ENCODE peak calls at places on chromosomes 12 and 14, in eight cellular contexts. One of them, this sample, is unnamed.
A peak's percentile ranks its signal among the peaks of the same experiment; 100 is the strongest.

GRCh38 chr14:53836546-53836945 is 120.1 kb downstream of the BMP4 start:
- DNase-seq in right cardiac atrium: no peak
- DNase-seq in Caco-2: no peak
- DNase-seq in fibroblast of lung: no peak
- DNase-seq in transverse colon: no peak
- DNase-seq in IMR-90: no peak
- DNase-seq in effector memory CD4-positive, alpha-beta T cell: no peak
- DNase-seq in lower lobe of right lung: no peak
- DNase-seq in this sample: no peak

GRCh38 chr12:4789776-4790175 is 69.6 kb downstream of the GALNT8 start:
- DNase-seq in right cardiac atrium: no peak
- DNase-seq in Caco-2: no peak
- DNase-seq in fibroblast of lung: no peak
- DNase-seq in transverse colon: no peak
- DNase-seq in IMR-90: no peak
- DNase-seq in effector memory CD4-positive, alpha-beta T cell: no peak
- DNase-seq in lower lobe of right lung: no peak
- DNase-seq in this sample: no peak

GRCh38 chr12:8692573-8692972 is 5.2 kb upstream of the RIMKLB start:
- DNase-seq in right cardiac atrium: no peak
- DNase-seq in Caco-2: no peak
- DNase-seq in fibroblast of lung: peak; percentile 74
- DNase-seq in transverse colon: peak; percentile 45
- DNase-seq in IMR-90: peak; percentile 71
- DNase-seq in effector memory CD4-positive, alpha-beta T cell: no peak
- DNase-seq in lower lobe of right lung: no peak
- DNase-seq in this sample: no peak

GRCh38 chr14:61101803-61102548 is 120.9 kb downstream of the SLC38A6 start:
- DNase-seq in right cardiac atrium: no peak
- DNase-seq in Caco-2: no peak
- DNase-seq in fibroblast of lung: peak; percentile 76
- DNase-seq in transverse colon: no peak
- DNase-seq in IMR-90: peak; percentile 65
- DNase-seq in effector memory CD4-positive, alpha-beta T cell: no peak
- DNase-seq in lower lobe of right lung: no peak
- DNase-seq in this sample: no peak

GRCh38 chr12:68800294-68800693 is 7.7 kb upstream of the MDM2 start:
- DNase-seq in right cardiac atrium: no peak
- DNase-seq in Caco-2: peak; percentile 49
- DNase-seq in fibroblast of lung: no peak
- DNase-seq in transverse colon: no peak
- DNase-seq in IMR-90: no peak
- DNase-seq in effector memory CD4-positive, alpha-beta T cell: no peak
- DNase-seq in lower lobe of right lung: no peak
- DNase-seq in this sample: no peak

GRCh38 chr12:54304187-54304810 is 3.5 kb upstream of the NFE2 start:
- DNase-seq in right cardiac atrium: peak; percentile 86
- DNase-seq in Caco-2: peak; percentile 81
- DNase-seq in fibroblast of lung: peak; percentile 57
- DNase-seq in transverse colon: peak; percentile 69
- DNase-seq in IMR-90: no peak
- DNase-seq in effector memory CD4-positive, alpha-beta T cell: no peak
- DNase-seq in lower lobe of right lung: peak; percentile 94
- DNase-seq in this sample: peak; percentile 93

GRCh38 chr14:93970589-93970966 is 5.8 kb downstream of the ASB2 start:
- DNase-seq in right cardiac atrium: no peak
- DNase-seq in Caco-2: peak; percentile 20
- DNase-seq in fibroblast of lung: no peak
- DNase-seq in transverse colon: peak; percentile 66
- DNase-seq in IMR-90: no peak
- DNase-seq in effector memory CD4-positive, alpha-beta T cell: peak; percentile 56
- DNase-seq in lower lobe of right lung: no peak
- DNase-seq in this sample: no peak

GRCh38 chr14:75877292-75877691 is 104.5 kb downstream of the TGFB3 start:
- DNase-seq in right cardiac atrium: no peak
- DNase-seq in Caco-2: no peak
- DNase-seq in fibroblast of lung: peak; percentile 98
- DNase-seq in transverse colon: no peak
- DNase-seq in IMR-90: peak; percentile 97
- DNase-seq in effector memory CD4-positive, alpha-beta T cell: no peak
- DNase-seq in lower lobe of right lung: no peak
- DNase-seq in this sample: no peak

GRCh38 chr12:39032034-39032433 is 126.6 kb upstream of the CPNE8 start:
- DNase-seq in right cardiac atrium: no peak
- DNase-seq in Caco-2: no peak
- DNase-seq in fibroblast of lung: no peak
- DNase-seq in transverse colon: no peak
- DNase-seq in IMR-90: no peak
- DNase-seq in effector memory CD4-positive, alpha-beta T cell: no peak
- DNase-seq in lower lobe of right lung: no peak
- DNase-seq in this sample: no peak

GRCh38 chr12:42742691-42743090 is 153.1 kb upstream of the PRICKLE1 start:
- DNase-seq in right cardiac atrium: no peak
- DNase-seq in Caco-2: no peak
- DNase-seq in fibroblast of lung: no peak
- DNase-seq in transverse colon: no peak
- DNase-seq in IMR-90: no peak
- DNase-seq in effector memory CD4-positive, alpha-beta T cell: no peak
- DNase-seq in lower lobe of right lung: no peak
- DNase-seq in this sample: no peak

GRCh38 chr14:21528381-21529348 is 2.5 kb upstream of the SALL2 start:
- DNase-seq in right cardiac atrium: no peak
- DNase-seq in Caco-2: peak; percentile 14
- DNase-seq in fibroblast of lung: peak; percentile 41
- DNase-seq in transverse colon: no peak
- DNase-seq in IMR-90: peak; percentile 52
- DNase-seq in effector memory CD4-positive, alpha-beta T cell: no peak
- DNase-seq in lower lobe of right lung: no peak
- DNase-seq in this sample: no peak

GRCh38 chr14:104356738-104357688 is 218.6 kb downstream of the KIF26A start:
- DNase-seq in right cardiac atrium: no peak
- DNase-seq in Caco-2: no peak
- DNase-seq in fibroblast of lung: no peak
- DNase-seq in transverse colon: no peak
- DNase-seq in IMR-90: no peak
- DNase-seq in effector memory CD4-positive, alpha-beta T cell: no peak
- DNase-seq in lower lobe of right lung: no peak
- DNase-seq in this sample: peak; percentile 49

GRCh38 chr14:77790566-77791224 is 9.2 kb upstream of the ADCK1 start:
- DNase-seq in right cardiac atrium: no peak
- DNase-seq in Caco-2: no peak
- DNase-seq in fibroblast of lung: no peak
- DNase-seq in transverse colon: no peak
- DNase-seq in IMR-90: no peak
- DNase-seq in effector memory CD4-positive, alpha-beta T cell: no peak
- DNase-seq in lower lobe of right lung: no peak
- DNase-seq in this sample: no peak

GRCh38 chr12:93802698-93803097 is 125.5 kb downstream of the CRADD start:
- DNase-seq in right cardiac atrium: no peak
- DNase-seq in Caco-2: no peak
- DNase-seq in fibroblast of lung: peak; percentile 40
- DNase-seq in transverse colon: no peak
- DNase-seq in IMR-90: peak; percentile 47
- DNase-seq in effector memory CD4-positive, alpha-beta T cell: no peak
- DNase-seq in lower lobe of right lung: no peak
- DNase-seq in this sample: no peak

GRCh38 chr14:105340821-105341408 is 26.4 kb downstream of the PACS2 start:
- DNase-seq in right cardiac atrium: peak; percentile 51
- DNase-seq in Caco-2: no peak
- DNase-seq in fibroblast of lung: peak; percentile 45
- DNase-seq in transverse colon: no peak
- DNase-seq in IMR-90: peak; percentile 11
- DNase-seq in effector memory CD4-positive, alpha-beta T cell: no peak
- DNase-seq in lower lobe of right lung: no peak
- DNase-seq in this sample: no peak

GRCh38 chr12:52007158-52007921 is 594 bp downstream of the TAMALIN start:
- DNase-seq in right cardiac atrium: peak; percentile 90
- DNase-seq in Caco-2: no peak
- DNase-seq in fibroblast of lung: no peak
- DNase-seq in transverse colon: peak; percentile 50
- DNase-seq in IMR-90: no peak
- DNase-seq in effector memory CD4-positive, alpha-beta T cell: peak; percentile 54
- DNase-seq in lower lobe of right lung: peak; percentile 70
- DNase-seq in this sample: no peak

GRCh38 chr12:131530041-131530332 is 180.9 kb upstream of the SFSWAP start:
- DNase-seq in right cardiac atrium: no peak
- DNase-seq in Caco-2: no peak
- DNase-seq in fibroblast of lung: no peak
- DNase-seq in transverse colon: no peak
- DNase-seq in IMR-90: no peak
- DNase-seq in effector memory CD4-positive, alpha-beta T cell: no peak
- DNase-seq in lower lobe of right lung: no peak
- DNase-seq in this sample: no peak

GRCh38 chr12:122790393-122791075 is 16.2 kb downstream of the CCDC62 start:
- DNase-seq in right cardiac atrium: no peak
- DNase-seq in Caco-2: no peak
- DNase-seq in fibroblast of lung: peak; percentile 56
- DNase-seq in transverse colon: no peak
- DNase-seq in IMR-90: peak; percentile 31
- DNase-seq in effector memory CD4-positive, alpha-beta T cell: no peak
- DNase-seq in lower lobe of right lung: peak; percentile 2
- DNase-seq in this sample: no peak

GRCh38 chr14:57533214-57533613 is 39.6 kb upstream of the CCDC198 start:
- DNase-seq in right cardiac atrium: no peak
- DNase-seq in Caco-2: peak; percentile 35
- DNase-seq in fibroblast of lung: peak; percentile 2
- DNase-seq in transverse colon: no peak
- DNase-seq in IMR-90: no peak
- DNase-seq in effector memory CD4-positive, alpha-beta T cell: no peak
- DNase-seq in lower lobe of right lung: no peak
- DNase-seq in this sample: no peak

GRCh38 chr12:15590180-15590826 is 198.9 kb downstream of the EPS8 start:
- DNase-seq in right cardiac atrium: peak; percentile 60
- DNase-seq in Caco-2: peak; percentile 79
- DNase-seq in fibroblast of lung: peak; percentile 51
- DNase-seq in transverse colon: peak; percentile 43
- DNase-seq in IMR-90: peak; percentile 70
- DNase-seq in effector memory CD4-positive, alpha-beta T cell: no peak
- DNase-seq in lower lobe of right lung: no peak
- DNase-seq in this sample: no peak

GRCh38 chr12:16361142-16361783 is 13.8 kb downstream of the MGST1 start:
- DNase-seq in right cardiac atrium: no peak
- DNase-seq in Caco-2: no peak
- DNase-seq in fibroblast of lung: no peak
- DNase-seq in transverse colon: peak; percentile 27
- DNase-seq in IMR-90: no peak
- DNase-seq in effector memory CD4-positive, alpha-beta T cell: no peak
- DNase-seq in lower lobe of right lung: no peak
- DNase-seq in this sample: no peak

GRCh38 chr12:21600196-21600595 is 4.5 kb downstream of the GYS2 start:
- DNase-seq in right cardiac atrium: no peak
- DNase-seq in Caco-2: no peak
- DNase-seq in fibroblast of lung: no peak
- DNase-seq in transverse colon: no peak
- DNase-seq in IMR-90: no peak
- DNase-seq in effector memory CD4-positive, alpha-beta T cell: no peak
- DNase-seq in lower lobe of right lung: no peak
- DNase-seq in this sample: no peak

GRCh38 chr14:68395585-68395984 is 397.3 kb downstream of the ZFP36L1 start:
- DNase-seq in right cardiac atrium: no peak
- DNase-seq in Caco-2: no peak
- DNase-seq in fibroblast of lung: peak; percentile 69
- DNase-seq in transverse colon: no peak
- DNase-seq in IMR-90: peak; percentile 76
- DNase-seq in effector memory CD4-positive, alpha-beta T cell: no peak
- DNase-seq in lower lobe of right lung: no peak
- DNase-seq in this sample: no peak

DNA sequence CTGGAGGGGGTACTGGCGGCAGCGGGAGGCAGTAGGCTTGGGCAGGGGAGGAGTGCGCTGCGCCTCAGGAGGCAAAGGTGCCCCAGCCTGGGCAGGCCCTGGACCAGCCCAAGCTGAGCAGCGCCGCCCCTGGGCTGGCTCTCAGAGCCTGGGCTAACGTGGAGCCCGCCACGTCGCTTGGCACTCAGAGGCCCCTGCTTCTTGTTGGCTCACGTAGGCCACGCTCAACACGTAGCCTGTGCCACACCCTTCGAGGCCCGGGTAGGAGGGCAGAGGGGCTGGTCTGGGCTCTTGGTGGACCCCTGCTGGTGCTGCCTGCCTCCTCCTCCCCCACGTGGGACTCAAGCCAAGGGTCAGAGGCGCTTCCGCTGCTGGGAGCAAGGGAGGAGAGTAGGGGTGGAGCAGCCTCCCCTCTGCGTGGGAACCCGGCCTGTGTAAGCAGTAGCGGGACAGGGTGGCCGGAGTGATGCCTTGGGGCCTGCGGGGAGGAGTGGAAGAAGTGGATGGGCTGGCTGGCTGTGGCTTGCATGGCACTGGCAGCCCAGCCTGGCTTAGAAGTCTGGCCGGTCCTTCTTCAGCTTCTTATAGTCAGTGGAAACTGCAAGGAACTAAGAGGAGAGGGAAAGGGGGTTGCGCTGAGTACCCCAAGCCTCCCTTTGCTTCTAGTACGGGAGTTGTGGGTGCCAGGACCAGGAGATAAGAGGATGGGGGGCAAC is 5.7 kb downstream of the SHMT2 start:
- DNase-seq in right cardiac atrium: peak; percentile 92
- DNase-seq in Caco-2: peak; percentile 36
- DNase-seq in fibroblast of lung: peak; percentile 41
- DNase-seq in transverse colon: no peak
- DNase-seq in IMR-90: peak; percentile 60
- DNase-seq in effector memory CD4-positive, alpha-beta T cell: no peak
- DNase-seq in lower lobe of right lung: peak; percentile 45
- DNase-seq in this sample: no peak
- H3K4me1 ChIP-seq in right cardiac atrium: no peaks in the 10 kb centered on the region
- H3K4me1 ChIP-seq in Caco-2: peaks cover 12% of the 10 kb centered on the region
- H3K4me1 ChIP-seq in fibroblast of lung: peaks cover 41% of the 10 kb centered on the region
- H3K4me1 ChIP-seq in transverse colon: peaks cover 35% of the 10 kb centered on the region
- H3K4me1 ChIP-seq in IMR-90: peaks cover 11% of the 10 kb centered on the region
- H3K4me1 ChIP-seq in effector memory CD4-positive, alpha-beta T cell: peaks cover 47% of the 10 kb centered on the region
- H3K4me1 ChIP-seq in lower lobe of right lung: peaks cover 40% of the 10 kb centered on the region
- H3K4me1 ChIP-seq in this sample: peaks cover 37% of the 10 kb centered on the region

GRCh38 chr14:23539867-23540469 is 11.6 kb downstream of the ZFHX2 start:
- DNase-seq in right cardiac atrium: no peak
- DNase-seq in Caco-2: no peak
- DNase-seq in fibroblast of lung: no peak
- DNase-seq in transverse colon: no peak
- DNase-seq in IMR-90: no peak
- DNase-seq in effector memory CD4-positive, alpha-beta T cell: no peak
- DNase-seq in lower lobe of right lung: no peak
- DNase-seq in this sample: no peak
- H3K4me3 ChIP-seq in right cardiac atrium: no peak overlapping the region
- H3K4me3 ChIP-seq in Caco-2: no peak overlapping the region
- H3K4me3 ChIP-seq in fibroblast of lung: no peak overlapping the region
- H3K4me3 ChIP-seq in transverse colon: no peak overlapping the region
- H3K4me3 ChIP-seq in IMR-90: no peak overlapping the region
- H3K4me3 ChIP-seq in effector memory CD4-positive, alpha-beta T cell: no peak overlapping the region
- H3K4me3 ChIP-seq in lower lobe of right lung: no peak overlapping the region
- H3K4me3 ChIP-seq in this sample: no peak overlapping the region

GRCh38 chr14:99452968-99453367 is 27.7 kb downstream of the SETD3 start:
- DNase-seq in right cardiac atrium: no peak
- DNase-seq in Caco-2: no peak
- DNase-seq in fibroblast of lung: no peak
- DNase-seq in transverse colon: no peak
- DNase-seq in IMR-90: no peak
- DNase-seq in effector memory CD4-positive, alpha-beta T cell: no peak
- DNase-seq in lower lobe of right lung: no peak
- DNase-seq in this sample: no peak
- H3K4me1 ChIP-seq in right cardiac atrium: no peaks in the 10 kb centered on the region
- H3K4me1 ChIP-seq in Caco-2: no peaks in the 10 kb centered on the region
- H3K4me1 ChIP-seq in fibroblast of lung: no peaks in the 10 kb centered on the region
- H3K4me1 ChIP-seq in transverse colon: peaks cover 1% of the 10 kb centered on the region
- H3K4me1 ChIP-seq in IMR-90: peaks cover 8% of the 10 kb centered on the region
- H3K4me1 ChIP-seq in effector memory CD4-positive, alpha-beta T cell: no peaks in the 10 kb centered on the region
- H3K4me1 ChIP-seq in lower lobe of right lung: no peaks in the 10 kb centered on the region
- H3K4me1 ChIP-seq in this sample: no peaks in the 10 kb centered on the region

GRCh38 chr12:102478416-102479098 is 1.8 kb downstream of the IGF1 start:
- DNase-seq in right cardiac atrium: no peak
- DNase-seq in Caco-2: peak; percentile 26
- DNase-seq in fibroblast of lung: peak; percentile 41
- DNase-seq in transverse colon: peak; percentile 33
- DNase-seq in IMR-90: no peak
- DNase-seq in effector memory CD4-positive, alpha-beta T cell: no peak
- DNase-seq in lower lobe of right lung: no peak
- DNase-seq in this sample: no peak
- H3K4me3 ChIP-seq in right cardiac atrium: peak overlapping the region; percentile 71
- H3K4me3 ChIP-seq in Caco-2: no peak overlapping the region
- H3K4me3 ChIP-seq in fibroblast of lung: no peak overlapping the region
- H3K4me3 ChIP-seq in transverse colon: peak overlapping the region; percentile 34
- H3K4me3 ChIP-seq in IMR-90: no peak overlapping the region
- H3K4me3 ChIP-seq in effector memory CD4-positive, alpha-beta T cell: no peak overlapping the region
- H3K4me3 ChIP-seq in lower lobe of right lung: peak overlapping the region; percentile 43
- H3K4me3 ChIP-seq in this sample: peak overlapping the region; percentile 36

This sample was measured in upper lobe of right lung.